ENCODE peak calls at places on chromosomes 16 and 17, in five cellular contexts. X is stimulated activated CD8-positive, alpha-beta memory T cell treated with anti-CD3 and anti-CD28 coated beads, Interleukin-4, amount 100 ng/mL, for 24 hours; D is GM04503; L is SK-MEL-5; I is hepatocyte. Z is an unnamed sample.

GRCh38 chr17:57356722-57357391 is 100.5 kb downstream of the MSI2 start:
- DNase-seq in X (no peak), L (no peak), D (no peak), I (no peak), Z (no peak)

GRCh38 chr16:5982979-5983378 is 885.4 kb upstream of the EEF2KMT start:
- DNase-seq in D (no peak), L (no peak), I (no peak), X (no peak), Z (no peak)

GRCh38 chr17:31068291-31068690 is 26.5 kb upstream of the NF1 start:
- DNase-seq in X (peak; percentile 22), L (peak; percentile 81), I (peak; percentile 23), D (no peak), Z (peak; percentile 30)

GRCh38 chr17:2283302-2283701 is 20.3 kb downstream of the SMG6 start:
- DNase-seq in D (no peak), L (no peak), X (no peak), I (no peak), Z (no peak)

GRCh38 chr16:51392651-51393187 is 241.6 kb upstream of the SALL1 start:
- DNase-seq in X (no peak), L (no peak), D (peak; percentile 77), I (peak; percentile 11), Z (peak; percentile 19)

GRCh38 chr17:63531022-63531965 is 8.1 kb downstream of the KCNH6 start:
- DNase-seq in X (no peak), L (no peak), D (peak; percentile 39), I (no peak), Z (no peak)

GRCh38 chr16:9008335-9009260 is 44.9 kb upstream of the USP7 start:
- DNase-seq in D (no peak), X (peak; percentile 54), L (peak; percentile 78), I (peak; percentile 81), Z (peak; percentile 91)

GRCh38 chr16:9817586-9817985 is 364.6 kb downstream of the GRIN2A start:
- DNase-seq in I (no peak), X (no peak), L (no peak), D (no peak), Z (no peak)

GRCh38 chr16:60740033-60740696 is 1296.1 kb downstream of the CDH8 start:
- DNase-seq in L (no peak), I (no peak), X (no peak), D (no peak), Z (no peak)

GRCh38 chr16:29877266-29877961 is 14.4 kb upstream of the CDIPT start:
- DNase-seq in D (no peak), L (peak; percentile 25), I (peak; percentile 19), X (peak; percentile 28), Z (peak; percentile 76)

GRCh38 chr17:58325289-58325726 is 3.3 kb downstream of the TSPOAP1 start:
- DNase-seq in D (no peak), I (peak; percentile 46), X (no peak), L (no peak), Z (peak; percentile 59)

GRCh38 chr17:60472449-60472848 is 50.2 kb downstream of the CHCT1 start:
- DNase-seq in X (no peak), D (no peak), L (no peak), I (no peak), Z (no peak)

GRCh38 chr17:28634211-28634865 is 10.6 kb downstream of the BLTP2 start:
- DNase-seq in D (no peak), X (no peak), L (no peak), I (no peak), Z (no peak)

GRCh38 chr16:90008708-90009145 is 10.5 kb downstream of the DBNDD1 start:
- DNase-seq in X (peak; percentile 47), I (no peak), L (no peak), D (no peak), Z (no peak)

GRCh38 chr17:33811984-33812383 is 443.1 kb upstream of the CCL2 start:
- DNase-seq in I (no peak), L (no peak), D (no peak), X (no peak), Z (no peak)

GRCh38 chr17:28878981-28879380 is 18.6 kb downstream of the FLOT2 start:
- DNase-seq in X (no peak), D (no peak), I (peak; percentile 69), L (peak; percentile 71), Z (no peak)

Z was measured in glutamatergic neuron.